ENCODE peak calls at places on chromosome 11, in ten cellular contexts. R is ELR, Q is astrocyte of the spinal cord, F is cardiac septum, I is Right ventricle myocardium superior, S is SW480, P is iPS DF 6.9, X is thyroid gland, H is adipocyte, L is Kasumi-1. M is an unnamed sample.

GRCh38 chr11:45715398-45715797 is 50.0 kb upstream of the CHST1 start:
- DNase-seq in R (no peak), I (no peak), L (no peak), S (no peak), X (no peak), P (no peak), Q (no peak), F (no peak), H (no peak), M (no peak)

GRCh38 chr11:131109256-131109655 is 193.0 kb upstream of the SNX19 start:
- DNase-seq in X (no peak), H (peak; percentile 40), R (peak; percentile 81), Q (no peak), S (peak; percentile 7), P (no peak), I (no peak), L (no peak), F (no peak), M (no peak)

GRCh38 chr11:60485987-60486386 is 6.6 kb upstream of the MS4A12 start:
- DNase-seq in R (peak; percentile 2), L (peak; percentile 73), S (peak; percentile 55), Q (no peak), F (no peak), P (no peak), I (no peak), H (no peak), X (no peak), M (peak; percentile 59)

GRCh38 chr11:121024989-121025388 is 1.1 kb downstream of the TBCEL start:
- DNase-seq in F (no peak), Q (no peak), X (peak; percentile 19), R (peak; percentile 15), L (no peak), H (peak; percentile 41), I (no peak), S (no peak), P (no peak), M (peak; percentile 6)

GRCh38 chr11:17917556-17917955 is 95.3 kb downstream of the SERGEF start:
- DNase-seq in S (no peak), Q (no peak), F (no peak), X (no peak), L (no peak), P (no peak), R (no peak), H (no peak), I (no peak), M (no peak)

GRCh38 chr11:43992834-43993637 is 50.6 kb downstream of the C11orf96 start:
- DNase-seq in Q (no peak), L (no peak), R (no peak), P (no peak), H (no peak), S (peak; percentile 27), F (no peak), I (peak; percentile 59), X (no peak), M (no peak)

GRCh38 chr11:122036022-122036421 is 80.0 kb downstream of the BLID start:
- DNase-seq in S (no peak), I (no peak), Q (peak; percentile 30), P (no peak), X (no peak), F (no peak), H (peak; percentile 91), L (no peak), R (peak; percentile 30), M (no peak)

GRCh38 chr11:65205602-65205967 is 23.9 kb downstream of the CAPN1 start:
- DNase-seq in I (no peak), L (no peak), S (no peak), R (no peak), P (no peak), X (no peak), Q (no peak), F (no peak), H (no peak), M (no peak)

GRCh38 chr11:27385245-27385644 is 22.2 kb upstream of the CCDC34 start:
- DNase-seq in H (peak; percentile 91), Q (peak; percentile 85), S (no peak), P (no peak), X (no peak), L (no peak), F (no peak), I (no peak), R (peak; percentile 87), M (no peak)

GRCh38 chr11:68412593-68413475 is 47.7 kb upstream of the PPP6R3 start:
- DNase-seq in Q (peak; percentile 57), X (no peak), H (no peak), S (no peak), R (peak; percentile 7), L (no peak), P (no peak), I (peak; percentile 68), F (no peak), M (no peak)

GRCh38 chr11:125110506-125110905 is 920 bp downstream of the TMEM218 start:
- DNase-seq in R (peak; percentile 30), L (no peak), F (no peak), P (no peak), I (no peak), X (no peak), Q (no peak), H (no peak), S (no peak), M (no peak)

GRCh38 chr11:69551963-69552362 is 70.5 kb downstream of the LINC01488 start:
- DNase-seq in H (no peak), R (no peak), S (no peak), P (no peak), L (no peak), F (no peak), X (no peak), I (no peak), Q (no peak), M (no peak)

GRCh38 chr11:824292-824880 is 3.3 kb upstream of the CRACR2B start:
- DNase-seq in Q (no peak), F (no peak), H (no peak), L (no peak), P (no peak), R (no peak), I (no peak), X (no peak), S (no peak), M (no peak)